ENCODE peak calls at places on chromosome 9, in nine cellular contexts. O is stimulated activated CD4-positive, alpha-beta T cell treated with anti-CD3 and anti-CD28 coated beads, Interleukin-15, amount 100 ng/mL, for 1 hour; Z is activated CD4-positive, alpha-beta T cell treated with anti-CD3 and anti-CD28 coated beads, Interleukin-2, amount 50 U/mL, for 1 hour; U is AG10803; L is SK-N-MC; V is stimulated activated CD8-positive, alpha-beta memory T cell treated with anti-CD3 and anti-CD28 coated beads, Interleukin-15, amount 100 ng/mL, for 24 hours; F is CD4-positive, CD25-positive, alpha-beta regulatory T cell; Q is HT-29; S is right lobe of liver. M is an unnamed sample.

GRCh38 chr9:87818308-87818707 is 64.4 kb upstream of the SPATA31E1 start:
- DNase-seq in O (no peak), Z (no peak), U (no peak), L (no peak), V (no peak), F (no peak), Q (no peak), S (no peak), M (no peak)

GRCh38 chr9:5838884-5839571 is 6.1 kb upstream of the ERMP1 start:
- DNase-seq in O (no peak), Z (no peak), U (peak), L (no peak), V (no peak), F (no peak), Q (peak), S (peak), M (peak)

GRCh38 chr9:93118863-93119702 is 15.0 kb downstream of the NINJ1 start:
- DNase-seq in O (no peak), Z (no peak), U (no peak), L (no peak), V (no peak), F (no peak), Q (no peak), S (peak), M (no peak)

GRCh38 chr9:86714976-86715375 is 232.3 kb downstream of the GAS1 start:
- DNase-seq in O (no peak), Z (no peak), U (peak), L (no peak), V (no peak), F (no peak), Q (no peak), S (no peak), M (peak)

GRCh38 chr9:132908635-132909034 is 29.9 kb downstream of the SPACA9 start:
- DNase-seq in O (no peak), Z (peak), U (no peak), L (no peak), V (no peak), F (no peak), Q (no peak), S (no peak), M (no peak)

GRCh38 chr9:124309665-124310064 is 51.9 kb downstream of the NEK6 start:
- DNase-seq in O (no peak), Z (no peak), U (peak), L (no peak), V (no peak), F (no peak), Q (peak), S (no peak), M (peak)

GRCh38 chr9:137055385-137056364 is 1.8 kb upstream of the ENTPD2 start:
- DNase-seq in O (no peak), Z (no peak), U (peak), L (no peak), V (no peak), F (no peak), Q (peak), S (peak), M (peak)

GRCh38 chr9:134881313-134881670 is 682 bp downstream of the FCN2 start:
- DNase-seq in O (no peak), Z (no peak), U (no peak), L (no peak), V (no peak), F (no peak), Q (no peak), S (no peak), M (no peak)

GRCh38 chr9:37903581-37903830 is 421 bp downstream of the SLC25A51 start:
- DNase-seq in O (no peak), Z (no peak), U (no peak), L (no peak), V (no peak), F (no peak), Q (peak), S (peak), M (no peak)

GRCh38 chr9:31520301-31521085 is 864.0 kb upstream of the ACO1 start:
- DNase-seq in O (no peak), Z (no peak), U (no peak), L (no peak), V (no peak), F (no peak), Q (no peak), S (no peak), M (no peak)

GRCh38 chr9:114059047-114059803 is 18.9 kb downstream of the AMBP start:
- DNase-seq in O (no peak), Z (no peak), U (no peak), L (no peak), V (no peak), F (no peak), Q (no peak), S (no peak), M (no peak)

GRCh38 chr9:114777841-114778240 is 28.0 kb downstream of the TNFSF15 start:
- DNase-seq in O (no peak), Z (peak), U (peak), L (no peak), V (no peak), F (no peak), Q (no peak), S (no peak), M (peak)

GRCh38 chr9:32398207-32398606 is 13.8 kb downstream of the ACO1 start:
- DNase-seq in O (no peak), Z (no peak), U (no peak), L (no peak), V (no peak), F (no peak), Q (no peak), S (no peak), M (peak)

GRCh38 chr9:115374724-115375268 is 256.8 kb upstream of the TNC start:
- DNase-seq in O (no peak), Z (no peak), U (no peak), L (no peak), V (no peak), F (no peak), Q (no peak), S (no peak), M (no peak)

GRCh38 chr9:135587658-135588057 is 26.1 kb downstream of the PAEP start:
- DNase-seq in O (no peak), Z (no peak), U (no peak), L (no peak), V (no peak), F (no peak), Q (no peak), S (no peak), M (no peak)

GRCh38 chr9:132042324-132042723 is 37.3 kb downstream of the MED27 start:
- DNase-seq in O (no peak), Z (no peak), U (peak), L (no peak), V (no peak), F (no peak), Q (no peak), S (no peak), M (peak)

GRCh38 chr9:36818242-36818938 is 215.7 kb downstream of the PAX5 start:
- DNase-seq in O (no peak), Z (no peak), U (no peak), L (no peak), V (no peak), F (no peak), Q (no peak), S (no peak), M (no peak)

GRCh38 chr9:123784513-123784912 is 145.4 kb downstream of the DENND1A start:
- DNase-seq in O (no peak), Z (no peak), U (peak), L (no peak), V (no peak), F (no peak), Q (no peak), S (no peak), M (peak)

GRCh38 chr9:121557581-121558422 is 58.2 kb upstream of the GGTA1 start:
- DNase-seq in O (no peak), Z (no peak), U (peak), L (no peak), V (no peak), F (no peak), Q (no peak), S (peak), M (peak)

GRCh38 chr9:81317223-81317622 is 372.1 kb downstream of the TLE1 start:
- DNase-seq in O (no peak), Z (no peak), U (no peak), L (no peak), V (no peak), F (no peak), Q (no peak), S (no peak), M (no peak)

GRCh38 chr9:127444921-127445850 is 6.0 kb downstream of the RPL12 start:
- DNase-seq in O (no peak), Z (no peak), U (peak), L (no peak), V (no peak), F (no peak), Q (peak), S (no peak), M (peak)

GRCh38 chr9:91074866-91075265 is 273.2 kb downstream of the SYK start:
- DNase-seq in O (no peak), Z (no peak), U (no peak), L (no peak), V (no peak), F (no peak), Q (no peak), S (no peak), M (no peak)

GRCh38 chr9:78261403-78262001 is 25.6 kb downstream of the CEP78 start:
- DNase-seq in O (no peak), Z (no peak), U (peak), L (peak), V (no peak), F (no peak), Q (peak), S (no peak), M (peak)

GRCh38 chr9:29211681-29212589 is 1638.7 kb upstream of the C9orf72 start:
- DNase-seq in O (no peak), Z (peak), U (peak), L (no peak), V (no peak), F (no peak), Q (no peak), S (peak), M (no peak)

GRCh38 chr9:91073049-91073810 is 271.6 kb downstream of the SYK start:
- DNase-seq in O (no peak), Z (no peak), U (no peak), L (no peak), V (no peak), F (no peak), Q (no peak), S (no peak), M (no peak)

GRCh38 chr9:6055213-6055612 is 39.8 kb upstream of the RANBP6 start:
- DNase-seq in O (no peak), Z (peak), U (peak), L (peak), V (no peak), F (peak), Q (peak), S (no peak), M (peak)

GRCh38 chr9:134731497-134732391 is 90.1 kb downstream of the COL5A1 start:
- DNase-seq in O (no peak), Z (no peak), U (no peak), L (no peak), V (no peak), F (no peak), Q (no peak), S (no peak), M (no peak)

GRCh38 chr9:70347046-70347445 is 67.4 kb downstream of the KLF9 start:
- DNase-seq in O (no peak), Z (no peak), U (no peak), L (no peak), V (no peak), F (no peak), Q (no peak), S (no peak), M (no peak)

GRCh38 chr9:15243086-15243485 is 63.9 kb downstream of the TTC39B start:
- DNase-seq in O (no peak), Z (no peak), U (peak), L (no peak), V (no peak), F (no peak), Q (no peak), S (no peak), M (peak)

GRCh38 chr9:13279284-13280162 is at the start of gene MPDZ:
- DNase-seq in O (no peak), Z (no peak), U (peak), L (no peak), V (no peak), F (no peak), Q (no peak), S (peak), M (peak)

GRCh38 chr9:37039065-37039464 is 5.0 kb upstream of the PAX5 start:
- DNase-seq in O (no peak), Z (no peak), U (no peak), L (no peak), V (no peak), F (no peak), Q (no peak), S (no peak), M (no peak)

GRCh38 chr9:18208166-18209059 is 265.5 kb upstream of the ADAMTSL1 start:
- DNase-seq in O (no peak), Z (no peak), U (peak), L (no peak), V (no peak), F (no peak), Q (peak), S (peak), M (peak)

GRCh38 chr9:75851917-75852316 is 38.6 kb upstream of the PCSK5 start:
- DNase-seq in O (no peak), Z (no peak), U (no peak), L (no peak), V (no peak), F (no peak), Q (no peak), S (no peak), M (no peak)

GRCh38 chr9:7780261-7780988 is 19.2 kb downstream of the DMAC1 start:
- DNase-seq in O (no peak), Z (no peak), U (peak), L (no peak), V (no peak), F (no peak), Q (no peak), S (no peak), M (peak)

GRCh38 chr9:4020038-4020746 is 279.7 kb downstream of the GLIS3 start:
- DNase-seq in O (no peak), Z (no peak), U (no peak), L (no peak), V (no peak), F (no peak), Q (no peak), S (no peak), M (peak)

GRCh38 chr9:78566948-78567675 is 270.2 kb downstream of the PSAT1 start:
- DNase-seq in O (no peak), Z (no peak), U (peak), L (no peak), V (no peak), F (no peak), Q (no peak), S (no peak), M (peak)

GRCh38 chr9:86792136-86792535 is 155.2 kb downstream of the GAS1 start:
- DNase-seq in O (no peak), Z (no peak), U (no peak), L (no peak), V (no peak), F (no peak), Q (peak), S (no peak), M (peak)

GRCh38 chr9:122005597-122005996 is 87.5 kb downstream of the TTLL11 start:
- DNase-seq in O (no peak), Z (no peak), U (peak), L (no peak), V (no peak), F (no peak), Q (peak), S (no peak), M (no peak)

GRCh38 chr9:133711428-133712220 is 26.5 kb downstream of the SARDH start:
- DNase-seq in O (no peak), Z (no peak), U (peak), L (no peak), V (no peak), F (no peak), Q (no peak), S (peak), M (peak)

GRCh38 chr9:129640871-129641750 is 840 bp downstream of the ASB6 start:
- DNase-seq in O (no peak), Z (no peak), U (no peak), L (no peak), V (no peak), F (no peak), Q (peak), S (no peak), M (no peak)

M was measured in fibroblast of mammary gland.